ENCODE peak calls at places on chromosomes 2 and 18, in eight cellular contexts. V is esophagus squamous epithelium, Q is endothelial cell, C is epithelial cell of esophagus, A is nephron progenitor cell, K is foreskin fibroblast, B is ovary, H is pancreas. D is an unnamed sample.

GRCh38 chr18:62702259-62702658 is 13.1 kb upstream of the PHLPP1 start:
- DNase-seq in V (no peak), A (no peak), B (no peak), C (no peak), K (no peak), Q (no peak), H (no peak), D (peak; percentile 14)

GRCh38 chr2:230668184-230668938 is 44.3 kb upstream of the CAB39 start:
- DNase-seq in V (no peak), H (no peak), K (peak; percentile 67), A (peak; percentile 16), Q (no peak), C (peak; percentile 74), B (no peak), D (peak; percentile 54)

GRCh38 chr2:147100406-147101035 is 744.3 kb upstream of the ACVR2A start:
- DNase-seq in V (no peak), H (no peak), Q (no peak), K (peak; percentile 56), B (no peak), A (no peak), C (peak; percentile 62), D (no peak)

GRCh38 chr2:166293984-166294383 is 81.8 kb downstream of the SCN9A start:
- DNase-seq in B (no peak), V (no peak), A (no peak), K (peak; percentile 45), C (no peak), H (no peak), Q (no peak), D (no peak)

GRCh38 chr2:218252509-218253247 is 8.1 kb upstream of the GPBAR1 start:
- DNase-seq in B (no peak), C (no peak), Q (no peak), V (no peak), K (no peak), A (no peak), H (no peak), D (no peak)

GRCh38 chr2:112794131-112794733 is 9.9 kb upstream of the IL1A start:
- DNase-seq in V (peak; percentile 35), B (no peak), A (no peak), Q (no peak), H (no peak), K (peak; percentile 90), C (peak; percentile 99), D (peak; percentile 39)

GRCh38 chr2:66334237-66335054 is 100.5 kb upstream of the MEIS1 start:
- DNase-seq in K (no peak), V (no peak), A (no peak), C (peak; percentile 30), B (no peak), Q (no peak), H (no peak), D (no peak)

GRCh38 chr2:85995648-85996529 is 107.1 kb upstream of the ST3GAL5 start:
- DNase-seq in C (no peak), B (no peak), Q (no peak), H (no peak), A (no peak), V (no peak), K (no peak), D (no peak)

GRCh38 chr2:240628507-240629418 is 3.5 kb downstream of the GPR35 start:
- DNase-seq in K (no peak), A (no peak), Q (no peak), C (no peak), B (peak; percentile 8), V (no peak), H (no peak), D (no peak)

GRCh38 chr2:105460048-105460732 is 61.3 kb upstream of the FHL2 start:
- DNase-seq in H (no peak), Q (no peak), K (no peak), V (no peak), A (no peak), B (peak; percentile 83), C (no peak), D (no peak)

GRCh38 chr2:44964704-44965343 is 23.3 kb downstream of the SIX3 start:
- DNase-seq in K (peak; percentile 47), A (peak; percentile 60), C (no peak), V (no peak), B (no peak), H (no peak), Q (peak; percentile 55), D (no peak)

GRCh38 chr18:11981633-11982366 is 493 bp downstream of the IMPA2 start:
- DNase-seq in B (peak; percentile 55), V (no peak), Q (peak; percentile 46), H (peak; percentile 62), K (peak; percentile 56), C (peak; percentile 27), A (peak; percentile 63), D (peak; percentile 42)

GRCh38 chr2:120441744-120442471 is 96.0 kb downstream of the INHBB start:
- DNase-seq in K (peak; percentile 73), Q (peak; percentile 33), H (peak; percentile 90), V (no peak), B (no peak), A (peak; percentile 60), C (peak; percentile 63), D (no peak)

GRCh38 chr2:86068098-86069047 is 37.3 kb downstream of the POLR1A start:
- DNase-seq in H (no peak), Q (no peak), K (peak; percentile 35), V (no peak), B (no peak), A (no peak), C (no peak), D (peak; percentile 58)

GRCh38 chr18:9922592-9923308 is 8.9 kb downstream of the VAPA start:
- DNase-seq in K (no peak), V (no peak), H (no peak), Q (no peak), B (no peak), C (no peak), A (no peak), D (no peak)

GRCh38 chr2:42238644-42239288 is 69.6 kb downstream of the EML4 start:
- DNase-seq in C (peak; percentile 60), H (no peak), B (peak; percentile 45), A (peak; percentile 37), K (peak; percentile 32), V (no peak), Q (peak; percentile 38), D (no peak)

GRCh38 chr2:113175101-113175628 is 1.4 kb downstream of the PSD4 start:
- DNase-seq in Q (no peak), C (no peak), V (peak; percentile 17), B (no peak), A (no peak), K (no peak), H (no peak), D (peak; percentile 89)

GRCh38 chr2:64462940-64463339 is 9.0 kb downstream of the LGALSL start:
- DNase-seq in K (peak; percentile 63), Q (no peak), H (no peak), A (no peak), B (no peak), V (no peak), C (peak; percentile 57), D (no peak)

GRCh38 chr18:48683661-48684060 is 144.8 kb downstream of the CTIF start:
- DNase-seq in K (no peak), B (no peak), H (no peak), V (no peak), A (no peak), C (no peak), Q (no peak), D (no peak)

DNA sequence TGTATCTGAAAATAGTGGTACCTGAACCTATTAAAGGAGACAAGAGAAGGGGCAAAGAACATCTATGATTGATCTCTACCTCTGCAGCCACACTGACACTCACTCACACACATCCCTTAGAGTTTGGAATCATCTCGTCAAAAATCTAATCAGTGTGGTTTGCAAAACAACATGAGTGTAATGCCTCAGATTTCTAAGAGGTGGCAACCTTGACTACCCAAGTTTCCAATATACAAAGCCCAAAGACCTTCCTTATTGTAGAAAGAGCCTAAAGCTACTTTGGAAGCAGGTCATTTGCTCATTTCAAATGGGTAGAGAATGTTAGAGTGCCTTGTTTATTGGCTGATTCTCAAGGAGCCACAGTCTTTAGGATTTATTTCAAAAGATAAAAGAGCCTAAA is 444.9 kb downstream of the ARHGAP15 start:
- DNase-seq in B (no peak), Q (no peak), C (no peak), K (no peak), H (no peak), V (no peak), A (no peak), D (no peak)
- TF ChIP-seq CTCF in B (no peak), Q (no peak), C (peak; percentile 15), K (no peak), H (no peak), V (no peak), A (no peak), D (no peak)

GRCh38 chr2:214311031-214311533 is 99.8 kb upstream of the VWC2L start:
- DNase-seq in H (no peak), C (no peak), A (no peak), B (no peak), V (no peak), Q (no peak), K (no peak), D (no peak)

GRCh38 chr2:214311931-214312749 is 98.7 kb upstream of the VWC2L start:
- DNase-seq in A (no peak), C (peak; percentile 68), B (no peak), H (no peak), V (no peak), K (peak; percentile 1), Q (no peak), D (no peak)

GRCh38 chr2:214315324-214315723 is 95.5 kb upstream of the VWC2L start:
- DNase-seq in V (no peak), B (no peak), K (no peak), Q (no peak), A (no peak), C (no peak), H (no peak), D (no peak)

GRCh38 chr2:214310319-214310718 is 100.5 kb upstream of the VWC2L start:
- DNase-seq in K (no peak), V (no peak), A (no peak), C (peak; percentile 42), B (no peak), H (no peak), Q (no peak), D (no peak)
- TF ChIP-seq CTCF in K (peak; percentile 32), V (no peak), A (no peak), C (peak; percentile 58), B (no peak), H (no peak), Q (no peak), D (peak; percentile 23)

GRCh38 chr2:102033028-102033749 is 41.4 kb downstream of the IL1R2 start:
- DNase-seq in H (peak; percentile 70), C (peak; percentile 46), V (no peak), Q (no peak), K (peak; percentile 59), B (peak; percentile 44), A (no peak), D (no peak)
- TF ChIP-seq CTCF in H (no peak), C (no peak), V (no peak), Q (no peak), K (no peak), B (no peak), A (no peak), D (no peak)

DNA sequence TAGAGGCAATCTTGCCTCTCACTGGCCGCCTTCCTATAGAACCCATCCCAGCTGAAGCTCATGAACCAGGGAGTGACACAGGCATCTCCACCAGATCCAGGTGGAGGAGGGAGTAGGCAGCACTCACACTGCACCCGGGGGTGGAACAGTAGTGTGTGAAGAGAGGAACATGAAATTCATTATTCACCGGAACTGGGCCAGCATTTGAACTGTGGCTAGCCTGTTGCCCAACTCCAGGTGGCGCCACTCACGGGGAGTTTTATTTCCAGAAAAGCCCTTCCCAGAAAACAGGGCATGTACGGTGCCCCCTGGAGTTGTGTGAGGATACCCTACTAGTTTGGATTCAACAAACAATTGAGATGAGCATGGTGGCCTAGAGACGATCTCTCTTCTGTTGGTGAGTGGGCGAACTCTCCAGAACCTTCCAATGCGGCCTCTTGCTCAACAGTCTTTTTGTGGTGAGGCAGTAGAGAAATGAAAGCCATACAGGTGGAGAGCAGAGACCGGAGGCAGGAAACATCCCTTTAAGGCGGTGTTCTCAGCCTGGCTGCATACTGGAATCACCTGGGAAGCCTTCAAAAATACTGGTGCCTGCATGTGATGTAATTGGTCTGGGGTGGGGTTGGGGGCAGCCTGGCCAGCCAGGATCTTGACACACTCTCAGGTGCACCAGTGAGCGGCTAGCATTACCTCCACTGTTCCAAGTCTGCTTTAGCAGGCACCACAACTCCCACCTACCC is 73.5 kb upstream of the NEDD4L start:
- DNase-seq in B (no peak), V (no peak), K (no peak), Q (peak; percentile 10), H (no peak), C (no peak), A (no peak), D (no peak)
- TF ChIP-seq CTCF in B (no peak), V (no peak), K (peak; percentile 35), Q (peak; percentile 51), H (peak; percentile 18), C (peak; percentile 28), A (peak; percentile 28), D (peak; percentile 28)

D was measured in GM20000.